ENCODE peak calls at places on chromosomes 5 and 9, in eight cellular contexts. A is CD8-positive, alpha-beta T cell; G is psoas muscle; J is GM20000; K is GM23338; B is fibroblast of the aortic adventitia; E is colonic mucosa; I is kidney epithelial cell. C is an unnamed sample.

GRCh38 chr5:143398053-143398355 is 5.5 kb downstream of the NR3C1 start:
- DNase-seq in I (no peak), A (no peak), J (no peak), B (no peak), K (no peak), G (no peak), E (no peak), C (no peak)

GRCh38 chr5:160312139-160312959 is at the start of gene CCNJL:
- DNase-seq in B (no peak), I (no peak), A (no peak), G (peak), E (peak), K (peak), J (peak), C (peak)

GRCh38 chr9:18437315-18438200 is 36.4 kb upstream of the ADAMTSL1 start:
- DNase-seq in B (peak), E (no peak), J (no peak), K (peak), I (no peak), G (peak), A (no peak), C (no peak)

GRCh38 chr9:73137286-73137899 is 14.3 kb upstream of the ANXA1 start:
- DNase-seq in I (no peak), K (no peak), G (no peak), E (no peak), A (no peak), B (peak), J (no peak), C (no peak)

GRCh38 chr9:121725008-121725795 is 73.8 kb downstream of the DAB2IP start:
- DNase-seq in J (no peak), G (peak), A (no peak), B (peak), K (no peak), I (no peak), E (peak), C (no peak)

GRCh38 chr5:14319102-14319501 is 176.0 kb downstream of the TRIO start:
- DNase-seq in K (no peak), B (no peak), G (no peak), I (no peak), E (no peak), J (no peak), A (no peak), C (no peak)

GRCh38 chr5:11146171-11146570 is 385.1 kb upstream of the DAP start:
- DNase-seq in E (no peak), I (no peak), B (no peak), A (no peak), G (no peak), J (no peak), K (no peak), C (no peak)

GRCh38 chr9:89375181-89375760 is 57.0 kb downstream of the SECISBP2 start:
- DNase-seq in G (no peak), A (peak), E (peak), J (peak), I (no peak), B (no peak), K (no peak), C (peak)

GRCh38 chr9:6931913-6932312 is 174.1 kb downstream of the KDM4C start:
- DNase-seq in J (no peak), K (no peak), G (peak), I (peak), B (peak), E (no peak), A (peak), C (no peak)

GRCh38 chr9:37295796-37296195 is 126.7 kb upstream of the GRHPR start:
- DNase-seq in G (no peak), I (no peak), B (no peak), E (no peak), A (no peak), J (no peak), K (peak), C (no peak)

GRCh38 chr9:3246231-3246630 is 279.6 kb downstream of the RFX3 start:
- DNase-seq in J (no peak), G (no peak), I (no peak), E (no peak), K (no peak), B (no peak), A (no peak), C (no peak)

GRCh38 chr9:13990994-13991393 is 322.9 kb downstream of the NFIB start:
- DNase-seq in A (no peak), B (no peak), J (no peak), I (no peak), G (no peak), E (no peak), K (no peak), C (no peak)

GRCh38 chr9:128218518-128219389 is 15.6 kb downstream of the DNM1 start:
- DNase-seq in I (peak), G (peak), E (peak), B (peak), J (peak), K (peak), A (peak), C (peak)

DNA sequence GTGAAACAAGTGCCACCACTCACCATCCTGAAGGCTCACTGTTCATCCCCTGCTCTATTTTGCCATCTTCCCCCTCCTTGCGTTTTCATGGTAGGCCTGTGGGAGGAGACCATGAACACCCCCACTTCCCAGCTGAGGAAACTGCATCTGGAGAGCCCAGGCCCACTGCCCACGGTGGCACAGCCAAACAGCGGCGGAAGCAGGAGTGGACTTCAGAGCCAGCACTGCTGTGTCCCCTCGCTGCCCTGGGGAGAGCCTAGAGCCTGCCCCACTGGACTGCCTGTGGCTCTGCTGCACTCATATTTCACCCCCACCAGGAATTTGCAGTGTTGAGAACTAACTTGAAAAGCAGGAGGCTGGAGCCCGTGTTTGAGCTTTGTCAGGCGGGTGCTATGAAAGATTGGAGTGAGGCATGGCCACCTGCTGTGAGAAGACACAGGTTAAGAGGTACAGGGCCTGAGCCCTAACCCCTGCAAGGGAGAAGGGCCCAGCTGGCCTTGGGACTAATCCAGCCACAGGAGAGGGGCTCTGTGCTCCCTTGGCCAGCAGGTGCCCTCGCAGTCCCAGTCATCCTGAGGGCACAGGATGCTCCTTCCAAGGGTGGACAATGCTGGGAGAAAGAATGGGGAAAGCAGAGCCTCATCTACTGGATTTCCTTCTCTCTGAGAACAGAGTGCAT is 79.0 kb downstream of the MACROH2A1 start:
- DNase-seq in E (no peak), A (no peak), I (no peak), G (no peak), B (no peak), K (peak), J (no peak), C (no peak)
- TF ChIP-seq CTCF in E (no peak), A (no peak), I (peak), G (no peak), B (no peak), K (peak), J (no peak), C (no peak)

GRCh38 chr9:137032893-137033292 is 1.0 kb upstream of the FUT7 start:
- DNase-seq in B (no peak), J (no peak), I (no peak), E (no peak), A (no peak), G (peak), K (no peak), C (no peak)

GRCh38 chr9:137034039-137034708 is 2.3 kb upstream of the FUT7 start:
- DNase-seq in A (no peak), J (no peak), I (no peak), E (peak), B (no peak), K (no peak), G (no peak), C (no peak)

GRCh38 chr9:137035937-137036336 is 4.0 kb upstream of the FUT7 start:
- DNase-seq in B (no peak), E (no peak), J (no peak), A (no peak), K (no peak), G (no peak), I (no peak), C (no peak)

GRCh38 chr9:137035507-137035834 is 3.6 kb upstream of the FUT7 start:
- DNase-seq in A (no peak), J (no peak), B (no peak), K (peak), E (no peak), I (no peak), G (no peak), C (no peak)

GRCh38 chr9:137034709-137035506 is 3.0 kb upstream of the FUT7 start:
- DNase-seq in J (peak), I (no peak), K (peak), G (peak), A (peak), E (peak), B (peak), C (peak)
- TF ChIP-seq CTCF in J (peak), I (peak), K (peak), G (peak), A (peak), E (peak), B (peak), C (peak)

GRCh38 chr5:57303985-57304384 is 130.1 kb downstream of the GPBP1 start:
- DNase-seq in B (no peak), I (no peak), G (no peak), A (no peak), E (no peak), J (no peak), K (peak), C (no peak)
- TF ChIP-seq CTCF in B (peak), I (no peak), G (no peak), A (no peak), E (no peak), J (no peak), K (peak), C (no peak)

GRCh38 chr9:77163889-77164288 is 13.4 kb upstream of the VPS13A start:
- DNase-seq in I (no peak), J (no peak), B (peak), G (no peak), E (no peak), A (no peak), K (no peak), C (no peak)

GRCh38 chr9:77161191-77161590 is 16.1 kb upstream of the VPS13A start:
- DNase-seq in I (no peak), J (no peak), B (no peak), K (no peak), A (no peak), E (no peak), G (no peak), C (no peak)

GRCh38 chr9:77162366-77162765 is 15.0 kb upstream of the VPS13A start:
- DNase-seq in B (no peak), I (no peak), E (no peak), K (no peak), J (no peak), A (no peak), G (no peak), C (no peak)

GRCh38 chr9:77158772-77159513 is 18.4 kb upstream of the VPS13A start:
- DNase-seq in G (no peak), K (no peak), E (no peak), I (no peak), A (no peak), B (peak), J (no peak), C (no peak)

GRCh38 chr9:77161966-77162365 is 15.4 kb upstream of the VPS13A start:
- DNase-seq in J (no peak), I (no peak), E (no peak), G (no peak), A (no peak), B (peak), K (no peak), C (no peak)
- TF ChIP-seq CTCF in J (no peak), I (no peak), E (no peak), G (no peak), A (no peak), B (no peak), K (no peak), C (no peak)

DNA sequence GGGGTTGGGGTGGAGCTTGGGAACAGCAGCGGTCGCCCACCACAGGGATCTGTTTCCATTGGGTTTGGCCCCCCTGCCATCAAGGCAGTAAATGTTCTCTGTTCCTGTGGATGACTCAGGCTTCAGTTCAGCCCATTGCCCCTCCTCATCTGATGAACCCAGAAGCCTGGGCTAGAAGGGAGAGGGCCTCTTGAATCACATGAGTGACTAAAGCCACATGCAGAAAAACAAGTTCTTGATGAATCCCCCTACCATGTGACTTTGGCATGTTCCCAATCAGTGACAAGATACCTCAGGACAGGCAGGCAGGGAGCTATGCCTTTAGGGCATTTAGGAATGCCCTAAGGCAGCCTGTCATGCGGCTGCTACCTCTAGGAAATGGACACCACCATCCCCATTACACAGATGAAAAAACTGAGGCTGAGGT is 2.5 kb downstream of the SH3PXD2B start:
- DNase-seq in A (no peak), E (no peak), K (peak), J (no peak), G (no peak), B (peak), I (peak), C (no peak)
- TF ChIP-seq CTCF in A (no peak), E (no peak), K (no peak), J (no peak), G (no peak), B (no peak), I (no peak), C (no peak)

GRCh38 chr5:157303667-157304327 is 37.9 kb downstream of the CYFIP2 start:
- DNase-seq in A (peak), I (no peak), J (no peak), E (no peak), K (peak), G (peak), B (no peak), C (no peak)
- TF ChIP-seq CTCF in A (peak), I (no peak), J (no peak), E (no peak), K (peak), G (no peak), B (peak), C (peak)

GRCh38 chr5:90446961-90447360 is 27.6 kb downstream of the MBLAC2 start:
- DNase-seq in E (no peak), J (no peak), G (no peak), B (peak), K (no peak), I (no peak), A (no peak), C (no peak)
- TF ChIP-seq CTCF in E (no peak), J (no peak), G (no peak), B (no peak), K (no peak), I (no peak), A (no peak), C (no peak)

DNA sequence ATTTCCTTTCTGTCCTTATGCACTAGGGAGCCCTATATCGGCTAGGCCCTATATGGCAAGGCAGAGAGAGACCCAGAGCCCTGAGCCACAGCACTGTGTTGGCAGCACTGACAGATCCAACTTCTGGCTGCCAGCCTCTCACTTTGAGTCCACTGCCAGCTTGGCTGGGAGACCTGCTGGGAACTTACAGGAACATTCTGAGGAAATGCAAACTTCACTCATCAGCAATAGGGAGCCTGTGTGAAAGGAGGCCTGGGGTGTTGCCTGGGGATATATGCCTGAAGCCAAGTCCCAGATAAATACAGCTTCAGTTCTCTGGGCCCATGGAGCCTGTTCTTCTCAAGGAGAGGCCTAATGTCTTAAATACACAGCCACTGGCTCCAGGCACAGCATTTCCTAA is 78.0 kb downstream of the ADRB2 start:
- DNase-seq in G (peak), E (no peak), K (no peak), I (no peak), J (no peak), B (no peak), A (no peak), C (no peak)
- TF ChIP-seq CTCF in G (no peak), E (no peak), K (no peak), I (no peak), J (no peak), B (no peak), A (no peak), C (no peak)

GRCh38 chr5:36090033-36090432 is 23.4 kb upstream of the UGT3A2 start:
- DNase-seq in I (no peak), B (peak), E (no peak), A (no peak), G (no peak), K (peak), J (no peak), C (no peak)
- TF ChIP-seq CTCF in I (peak), B (peak), E (no peak), A (no peak), G (peak), K (peak), J (peak), C (peak)

C was measured in GM13977.